ENCODE peak calls at places on chromosomes 13 and 19, in ten cellular contexts. D is adrenal gland, R is lower leg skin, G is omental fat pad, N is Peyer's patch, J is neural crest cell, V is AG04449, S is MM.1S, A is Panc1, Q is glutamatergic neuron. Y is an unnamed sample.
A peak's percentile ranks its signal among the peaks of the same experiment; 100 is the strongest.

GRCh38 chr19:49684251-49684982 is 5.0 kb upstream of the ADM5 start:
- DNase-seq in D (peak; percentile 37), R (no peak), G (no peak), N (no peak), J (no peak), V (no peak), S (no peak), A (no peak), Q (peak; percentile 60), Y (no peak)

GRCh38 chr19:41697198-41697855 is 9.3 kb upstream of the CEACAM7 start:
- DNase-seq in D (peak; percentile 8), R (no peak), G (no peak), N (no peak), J (no peak), V (no peak), S (no peak), A (no peak), Q (no peak), Y (no peak)

GRCh38 chr13:39503048-39503447 is 99.9 kb downstream of the LHFPL6 start:
- DNase-seq in D (no peak), R (no peak), G (no peak), N (no peak), J (no peak), V (no peak), S (no peak), A (no peak), Q (no peak), Y (no peak)

GRCh38 chr19:30367421-30367820 is 4.8 kb upstream of the ZNF536 start:
- DNase-seq in D (no peak), R (no peak), G (no peak), N (no peak), J (no peak), V (no peak), S (no peak), A (no peak), Q (no peak), Y (no peak)

GRCh38 chr19:13847033-13847899 is 29.7 kb upstream of the NANOS3 start:
- DNase-seq in D (peak; percentile 92), R (peak; percentile 90), G (peak; percentile 88), N (peak; percentile 93), J (peak; percentile 80), V (no peak), S (peak; percentile 70), A (no peak), Q (peak; percentile 86), Y (peak; percentile 89)

GRCh38 chr13:45933203-45934014 is 81.9 kb upstream of the SIAH3 start:
- DNase-seq in D (no peak), R (no peak), G (no peak), N (no peak), J (no peak), V (no peak), S (no peak), A (no peak), Q (no peak), Y (no peak)

GRCh38 chr19:34482380-34483250 is 1.1 kb downstream of the WTIP start:
- DNase-seq in D (no peak), R (no peak), G (no peak), N (no peak), J (peak; percentile 45), V (no peak), S (no peak), A (no peak), Q (peak; percentile 49), Y (peak; percentile 51)

GRCh38 chr19:40466219-40467006 is at the start of gene SPTBN4:
- DNase-seq in D (peak; percentile 58), R (peak; percentile 34), G (peak; percentile 42), N (no peak), J (no peak), V (no peak), S (no peak), A (no peak), Q (no peak), Y (peak; percentile 5)

GRCh38 chr19:40740747-40741146 is 9.5 kb downstream of the ACTMAP start:
- DNase-seq in D (no peak), R (peak; percentile 89), G (no peak), N (no peak), J (no peak), V (no peak), S (no peak), A (no peak), Q (no peak), Y (peak; percentile 66)

GRCh38 chr13:103188688-103189326 is 122.6 kb upstream of the SLC10A2 start:
- DNase-seq in D (no peak), R (no peak), G (no peak), N (no peak), J (no peak), V (no peak), S (peak; percentile 49), A (no peak), Q (no peak), Y (peak; percentile 47)

GRCh38 chr13:60509601-60510386 is 112.8 kb downstream of the TDRD3 start:
- DNase-seq in D (no peak), R (no peak), G (no peak), N (no peak), J (no peak), V (no peak), S (no peak), A (no peak), Q (no peak), Y (peak; percentile 1)

GRCh38 chr19:36244066-36244465 is 29.2 kb downstream of the ZNF146 start:
- DNase-seq in D (no peak), R (no peak), G (no peak), N (no peak), J (no peak), V (no peak), S (no peak), A (no peak), Q (no peak), Y (no peak)

GRCh38 chr19:36245210-36246005 is 30.5 kb downstream of the ZNF146 start:
- DNase-seq in D (no peak), R (no peak), G (no peak), N (no peak), J (peak; percentile 26), V (no peak), S (no peak), A (no peak), Q (peak; percentile 71), Y (no peak)

DNA sequence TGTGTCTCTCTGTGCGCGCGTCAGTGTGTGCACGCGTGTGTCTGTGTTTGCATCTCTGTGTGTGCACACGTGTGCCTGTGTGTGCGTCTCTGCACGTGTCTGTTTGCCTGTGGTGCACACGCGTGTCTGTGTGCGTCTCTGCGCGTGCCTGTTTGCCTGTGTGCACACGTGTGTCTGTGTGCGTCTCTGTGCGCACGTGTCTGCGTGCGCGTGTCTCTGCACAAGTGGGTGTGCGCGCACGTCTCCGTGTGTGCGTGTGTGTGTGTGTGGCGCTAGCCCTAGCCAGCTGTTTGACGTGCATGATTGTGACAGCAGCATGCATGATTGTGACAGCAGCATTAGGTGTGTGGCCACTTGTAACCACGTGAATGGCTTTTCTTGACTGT is 31.1 kb downstream of the ZNF146 start:
- DNase-seq in D (no peak), R (no peak), G (no peak), N (no peak), J (no peak), V (no peak), S (no peak), A (no peak), Q (no peak), Y (peak; percentile 42)
- TF ChIP-seq CTCF in D (no peak), R (no peak), G (no peak), N (no peak), J (no peak), V (no peak), S (no peak), A (no peak), Q (no peak), Y (no peak)

DNA sequence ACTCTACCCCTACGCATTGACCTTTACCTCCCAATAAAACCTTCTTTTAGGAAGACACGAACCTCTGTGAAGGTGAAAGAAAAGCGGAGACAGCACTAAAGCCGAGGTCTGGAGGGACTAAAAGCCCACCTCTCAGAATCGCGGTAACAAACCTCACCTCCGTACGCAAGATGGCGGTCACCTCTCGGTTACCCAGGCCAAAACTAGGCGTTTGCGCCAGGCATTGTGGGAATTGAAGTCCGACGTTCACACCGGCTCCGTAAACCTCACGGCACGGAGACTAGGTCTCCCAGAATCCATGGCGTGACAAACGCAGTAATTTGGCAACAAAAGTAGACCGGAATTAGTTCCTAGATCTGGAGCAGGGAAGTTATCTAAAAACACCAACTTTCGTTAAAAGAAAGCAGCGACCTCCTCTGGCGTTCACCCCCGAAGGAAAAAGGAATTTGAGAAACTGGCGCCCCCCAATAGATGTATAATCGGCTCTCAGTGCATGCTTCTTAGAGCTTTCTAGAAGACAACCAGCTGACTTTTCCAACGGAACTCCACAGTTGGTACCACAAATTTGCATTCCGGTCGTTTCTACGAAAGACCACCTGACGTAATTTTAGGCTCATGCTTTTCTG is at the start of gene N4BP2L2:
- DNase-seq in D (peak; percentile 97), R (peak; percentile 97), G (peak; percentile 73), N (peak; percentile 87), J (peak; percentile 78), V (peak; percentile 85), S (peak; percentile 93), A (peak; percentile 83), Q (peak; percentile 88), Y (peak; percentile 97)
- TF ChIP-seq CTCF in D (peak; percentile 60), R (no peak), G (no peak), N (no peak), J (peak; percentile 32), V (no peak), S (peak; percentile 4), A (peak; percentile 23), Q (no peak), Y (peak; percentile 12)

GRCh38 chr19:1725100-1726064 is 27.9 kb upstream of the ONECUT3 start:
- DNase-seq in D (peak; percentile 51), R (no peak), G (no peak), N (peak; percentile 62), J (peak; percentile 72), V (no peak), S (peak; percentile 21), A (no peak), Q (peak; percentile 90), Y (peak; percentile 28)
- TF ChIP-seq CTCF in D (no peak), R (no peak), G (no peak), N (no peak), J (no peak), V (no peak), S (no peak), A (no peak), Q (no peak), Y (no peak)

GRCh38 chr13:50365300-50365682 is 350.0 kb downstream of the KCNRG start:
- DNase-seq in D (no peak), R (no peak), G (no peak), N (no peak), J (no peak), V (no peak), S (no peak), A (no peak), Q (no peak), Y (no peak)

GRCh38 chr13:50370303-50370950 is 355.2 kb downstream of the KCNRG start:
- DNase-seq in D (no peak), R (no peak), G (no peak), N (no peak), J (no peak), V (no peak), S (no peak), A (no peak), Q (no peak), Y (no peak)

GRCh38 chr13:50366488-50367174 is 351.4 kb downstream of the KCNRG start:
- DNase-seq in D (no peak), R (no peak), G (no peak), N (no peak), J (no peak), V (no peak), S (no peak), A (no peak), Q (no peak), Y (no peak)

GRCh38 chr13:50365683-50366391 is 350.6 kb downstream of the KCNRG start:
- DNase-seq in D (no peak), R (no peak), G (no peak), N (no peak), J (no peak), V (no peak), S (peak; percentile 91), A (no peak), Q (no peak), Y (peak; percentile 94)

GRCh38 chr13:50369646-50370045 is 354.4 kb downstream of the KCNRG start:
- DNase-seq in D (no peak), R (no peak), G (no peak), N (no peak), J (no peak), V (no peak), S (no peak), A (no peak), Q (no peak), Y (no peak)
- TF ChIP-seq CTCF in D (no peak), R (no peak), G (no peak), N (no peak), J (no peak), V (no peak), S (no peak), A (no peak), Q (no peak), Y (no peak)

Y was measured in epithelial cell of esophagus.